ENCODE peak calls at places on chromosomes 12 and 14, in nine cellular contexts. One of them, this sample, is unnamed.

GRCh38 chr12:65728913-65729793 is 95.1 kb upstream of the HMGA2 start:
- DNase-seq in fibroblast of the aortic adventitia: no peak
- DNase-seq in mucosa of descending colon: no peak
- DNase-seq in breast epithelium: no peak
- DNase-seq in GM23338: peak; percentile 76
- DNase-seq in lower lobe of right lung: no peak
- DNase-seq in PC-3: no peak
- DNase-seq in heart right ventricle: no peak
- DNase-seq in HFF-Myc: no peak
- DNase-seq in this sample: peak; percentile 27

GRCh38 chr12:38445040-38445439 is 128.5 kb downstream of the ALG10B start:
- DNase-seq in PC-3: peak; percentile 60
- DNase-seq in breast epithelium: no peak
- DNase-seq in heart right ventricle: no peak
- DNase-seq in lower lobe of right lung: no peak
- DNase-seq in HFF-Myc: no peak
- DNase-seq in GM23338: no peak
- DNase-seq in mucosa of descending colon: no peak
- DNase-seq in fibroblast of the aortic adventitia: no peak
- DNase-seq in this sample: no peak

GRCh38 chr12:42145552-42146215 is 1.0 kb upstream of the GXYLT1 start:
- DNase-seq in PC-3: peak; percentile 4
- DNase-seq in lower lobe of right lung: no peak
- DNase-seq in GM23338: peak; percentile 68
- DNase-seq in fibroblast of the aortic adventitia: no peak
- DNase-seq in HFF-Myc: no peak
- DNase-seq in mucosa of descending colon: no peak
- DNase-seq in heart right ventricle: no peak
- DNase-seq in breast epithelium: no peak
- DNase-seq in this sample: no peak

GRCh38 chr14:73759183-73759713 is 45.1 kb upstream of the PNMA1 start:
- DNase-seq in heart right ventricle: peak; percentile 87
- DNase-seq in lower lobe of right lung: peak; percentile 79
- DNase-seq in fibroblast of the aortic adventitia: peak; percentile 57
- DNase-seq in breast epithelium: no peak
- DNase-seq in GM23338: peak; percentile 15
- DNase-seq in mucosa of descending colon: peak; percentile 86
- DNase-seq in HFF-Myc: no peak
- DNase-seq in PC-3: peak; percentile 56
- DNase-seq in this sample: peak; percentile 38

GRCh38 chr14:76084374-76084773 is 67.3 kb upstream of the GPATCH2L start:
- DNase-seq in mucosa of descending colon: no peak
- DNase-seq in breast epithelium: no peak
- DNase-seq in heart right ventricle: no peak
- DNase-seq in GM23338: peak; percentile 40
- DNase-seq in HFF-Myc: no peak
- DNase-seq in fibroblast of the aortic adventitia: no peak
- DNase-seq in PC-3: no peak
- DNase-seq in lower lobe of right lung: no peak
- DNase-seq in this sample: no peak

GRCh38 chr12:117216686-117217085 is 26.4 kb upstream of the FBXO21 start:
- DNase-seq in breast epithelium: no peak
- DNase-seq in heart right ventricle: no peak
- DNase-seq in lower lobe of right lung: no peak
- DNase-seq in GM23338: no peak
- DNase-seq in fibroblast of the aortic adventitia: no peak
- DNase-seq in HFF-Myc: no peak
- DNase-seq in mucosa of descending colon: no peak
- DNase-seq in PC-3: no peak
- DNase-seq in this sample: no peak

GRCh38 chr14:88468396-88468795 is 82.9 kb downstream of the SPATA7 start:
- DNase-seq in GM23338: no peak
- DNase-seq in HFF-Myc: no peak
- DNase-seq in mucosa of descending colon: no peak
- DNase-seq in heart right ventricle: no peak
- DNase-seq in lower lobe of right lung: no peak
- DNase-seq in fibroblast of the aortic adventitia: peak; percentile 66
- DNase-seq in breast epithelium: no peak
- DNase-seq in PC-3: peak; percentile 69
- DNase-seq in this sample: no peak

GRCh38 chr12:13347241-13348043 is 150.9 kb downstream of the EMP1 start:
- DNase-seq in HFF-Myc: peak; percentile 76
- DNase-seq in heart right ventricle: no peak
- DNase-seq in mucosa of descending colon: no peak
- DNase-seq in lower lobe of right lung: no peak
- DNase-seq in GM23338: no peak
- DNase-seq in fibroblast of the aortic adventitia: peak; percentile 73
- DNase-seq in breast epithelium: no peak
- DNase-seq in PC-3: peak; percentile 54
- DNase-seq in this sample: no peak

GRCh38 chr14:34301107-34301734 is 160.8 kb downstream of the SPTSSA start:
- DNase-seq in mucosa of descending colon: no peak
- DNase-seq in breast epithelium: no peak
- DNase-seq in lower lobe of right lung: no peak
- DNase-seq in fibroblast of the aortic adventitia: peak; percentile 40
- DNase-seq in GM23338: peak; percentile 76
- DNase-seq in PC-3: peak; percentile 78
- DNase-seq in heart right ventricle: no peak
- DNase-seq in HFF-Myc: peak; percentile 52
- DNase-seq in this sample: no peak

GRCh38 chr14:49986344-49987014 is 93.6 kb downstream of the ARF6 start:
- DNase-seq in HFF-Myc: no peak
- DNase-seq in breast epithelium: no peak
- DNase-seq in heart right ventricle: no peak
- DNase-seq in lower lobe of right lung: no peak
- DNase-seq in fibroblast of the aortic adventitia: peak; percentile 72
- DNase-seq in GM23338: no peak
- DNase-seq in mucosa of descending colon: no peak
- DNase-seq in PC-3: no peak
- DNase-seq in this sample: no peak

GRCh38 chr14:100660498-100661339 is 66.0 kb upstream of the DLK1 start:
- DNase-seq in PC-3: peak; percentile 81
- DNase-seq in mucosa of descending colon: no peak
- DNase-seq in fibroblast of the aortic adventitia: no peak
- DNase-seq in GM23338: no peak
- DNase-seq in breast epithelium: no peak
- DNase-seq in lower lobe of right lung: no peak
- DNase-seq in heart right ventricle: no peak
- DNase-seq in HFF-Myc: no peak
- DNase-seq in this sample: no peak

GRCh38 chr12:12600659-12601058 is 11.0 kb upstream of the CREBL2 start:
- DNase-seq in PC-3: no peak
- DNase-seq in lower lobe of right lung: peak; percentile 57
- DNase-seq in GM23338: no peak
- DNase-seq in mucosa of descending colon: no peak
- DNase-seq in fibroblast of the aortic adventitia: no peak
- DNase-seq in heart right ventricle: peak; percentile 18
- DNase-seq in breast epithelium: no peak
- DNase-seq in HFF-Myc: no peak
- DNase-seq in this sample: no peak

GRCh38 chr12:91556909-91557308 is 374.3 kb upstream of the DCN start:
- DNase-seq in GM23338: no peak
- DNase-seq in breast epithelium: no peak
- DNase-seq in heart right ventricle: no peak
- DNase-seq in mucosa of descending colon: no peak
- DNase-seq in fibroblast of the aortic adventitia: no peak
- DNase-seq in HFF-Myc: no peak
- DNase-seq in PC-3: no peak
- DNase-seq in lower lobe of right lung: no peak
- DNase-seq in this sample: no peak

DNA sequence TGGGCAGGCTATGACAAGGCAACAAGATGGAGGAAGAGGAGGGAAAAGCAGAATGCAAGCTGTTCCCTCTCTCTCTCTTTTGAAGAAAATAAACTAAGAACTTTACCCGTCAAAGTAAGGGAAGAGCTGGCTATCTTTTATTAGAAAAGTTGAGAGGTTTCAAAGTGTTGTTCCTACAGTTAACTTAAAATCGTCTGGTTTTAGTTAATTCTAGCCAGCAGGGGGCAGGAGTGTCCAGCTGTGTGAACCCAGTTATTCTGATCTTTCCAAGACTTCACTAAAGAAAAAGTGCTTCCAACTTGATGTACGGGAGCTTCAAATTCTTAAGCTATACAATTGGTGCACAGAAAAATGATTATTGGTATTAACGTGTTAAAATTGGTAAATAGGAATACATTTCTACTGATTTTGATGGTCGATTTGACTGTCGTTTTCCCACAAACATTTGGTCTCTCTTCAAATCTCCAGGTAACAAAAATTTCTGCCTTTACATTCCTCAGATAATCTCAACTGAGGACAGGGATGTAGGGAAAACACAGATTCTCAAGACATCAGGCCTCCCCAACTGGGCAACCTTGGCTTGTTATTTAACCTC is 28.4 kb upstream of the MON2 start:
- DNase-seq in PC-3: peak; percentile 75
- DNase-seq in breast epithelium: no peak
- DNase-seq in lower lobe of right lung: no peak
- DNase-seq in fibroblast of the aortic adventitia: peak; percentile 76
- DNase-seq in HFF-Myc: peak; percentile 47
- DNase-seq in heart right ventricle: peak; percentile 47
- DNase-seq in GM23338: peak; percentile 82
- DNase-seq in mucosa of descending colon: no peak
- DNase-seq in this sample: no peak
- TF ChIP-seq CTCF in PC-3: peak; percentile 85
- TF ChIP-seq CTCF in breast epithelium: peak; percentile 55
- TF ChIP-seq CTCF in lower lobe of right lung: peak; percentile 63
- TF ChIP-seq CTCF in fibroblast of the aortic adventitia: peak; percentile 62
- TF ChIP-seq CTCF in HFF-Myc: peak; percentile 64
- TF ChIP-seq CTCF in heart right ventricle: peak; percentile 71
- TF ChIP-seq CTCF in GM23338: peak; percentile 96
- TF ChIP-seq CTCF in mucosa of descending colon: no peak
- TF ChIP-seq CTCF in this sample: peak; percentile 75

DNA sequence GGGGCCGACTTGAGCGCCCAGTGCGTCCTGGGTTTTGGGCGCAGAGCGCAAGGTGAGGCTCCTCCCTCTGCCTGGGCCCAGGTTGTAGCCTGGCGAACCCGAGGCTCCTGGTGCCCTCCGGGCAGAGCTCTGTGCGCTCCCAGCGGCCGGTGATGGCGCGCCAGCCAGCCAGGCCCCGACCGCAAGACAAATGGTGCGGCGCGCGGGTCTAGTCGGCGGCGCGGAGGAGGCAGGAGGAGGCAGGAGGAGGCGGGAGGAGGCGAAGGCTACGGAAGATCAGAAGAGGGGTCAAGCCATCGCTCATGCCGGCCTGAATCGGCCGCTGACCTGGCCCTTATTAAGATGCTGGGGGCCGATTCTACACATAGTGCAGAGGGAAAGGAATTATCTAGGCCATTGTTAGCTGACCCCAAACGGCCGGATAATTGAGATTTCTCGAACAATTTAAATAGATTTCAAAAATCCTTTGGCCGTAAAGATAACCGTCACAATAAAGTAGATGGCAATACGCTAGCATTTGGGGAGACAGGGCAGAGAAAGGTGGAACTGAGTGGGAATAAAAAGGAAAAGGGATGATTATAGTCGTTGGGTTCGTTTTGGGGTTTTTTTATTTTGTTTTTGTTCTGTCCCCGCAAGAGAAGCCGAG is 2.8 kb downstream of the TBX5 start:
- DNase-seq in heart right ventricle: peak; percentile 19
- DNase-seq in PC-3: no peak
- DNase-seq in lower lobe of right lung: no peak
- DNase-seq in HFF-Myc: no peak
- DNase-seq in mucosa of descending colon: no peak
- DNase-seq in fibroblast of the aortic adventitia: no peak
- DNase-seq in GM23338: peak; percentile 93
- DNase-seq in breast epithelium: no peak
- DNase-seq in this sample: peak; percentile 54
- TF ChIP-seq CTCF in heart right ventricle: peak; percentile 33
- TF ChIP-seq CTCF in PC-3: no peak
- TF ChIP-seq CTCF in lower lobe of right lung: no peak
- TF ChIP-seq CTCF in HFF-Myc: peak; percentile 34
- TF ChIP-seq CTCF in mucosa of descending colon: no peak
- TF ChIP-seq CTCF in fibroblast of the aortic adventitia: no peak
- TF ChIP-seq CTCF in GM23338: peak; percentile 44
- TF ChIP-seq CTCF in breast epithelium: no peak
- TF ChIP-seq CTCF in this sample: peak; percentile 66

DNA sequence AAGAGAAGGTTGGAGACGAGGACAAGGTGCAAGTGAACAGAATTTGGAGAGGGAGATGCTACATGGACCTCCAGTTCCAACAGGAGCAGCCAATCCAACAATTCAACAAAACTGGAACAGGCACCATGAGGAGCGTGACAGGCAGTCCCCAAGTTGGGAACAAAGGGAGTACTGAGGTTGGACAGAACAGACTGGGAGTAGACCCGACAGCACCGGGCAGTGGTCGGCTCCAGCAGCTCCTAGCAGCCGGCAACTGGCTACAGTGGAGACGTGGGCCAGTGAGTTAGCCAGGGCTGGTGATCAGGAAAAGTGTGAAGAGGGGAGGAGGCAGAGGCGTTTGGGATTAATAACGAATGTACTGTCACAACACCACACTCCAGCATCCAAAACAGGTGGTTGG is 16.4 kb downstream of the MAP3K9 start:
- DNase-seq in breast epithelium: no peak
- DNase-seq in HFF-Myc: no peak
- DNase-seq in mucosa of descending colon: no peak
- DNase-seq in heart right ventricle: no peak
- DNase-seq in PC-3: no peak
- DNase-seq in GM23338: no peak
- DNase-seq in lower lobe of right lung: no peak
- DNase-seq in fibroblast of the aortic adventitia: no peak
- DNase-seq in this sample: no peak
- TF ChIP-seq CTCF in breast epithelium: no peak
- TF ChIP-seq CTCF in HFF-Myc: no peak
- TF ChIP-seq CTCF in mucosa of descending colon: no peak
- TF ChIP-seq CTCF in heart right ventricle: no peak
- TF ChIP-seq CTCF in PC-3: no peak
- TF ChIP-seq CTCF in GM23338: no peak
- TF ChIP-seq CTCF in lower lobe of right lung: no peak
- TF ChIP-seq CTCF in fibroblast of the aortic adventitia: no peak
- TF ChIP-seq CTCF in this sample: no peak

GRCh38 chr14:106509176-106509575 is 982.8 kb downstream of the TMEM121 start:
- DNase-seq in GM23338: no peak
- DNase-seq in fibroblast of the aortic adventitia: no peak
- DNase-seq in mucosa of descending colon: no peak
- DNase-seq in heart right ventricle: no peak
- DNase-seq in HFF-Myc: no peak
- DNase-seq in breast epithelium: no peak
- DNase-seq in PC-3: no peak
- DNase-seq in lower lobe of right lung: no peak
- DNase-seq in this sample: no peak

GRCh38 chr14:106506901-106507305 is 980.5 kb downstream of the TMEM121 start:
- DNase-seq in GM23338: no peak
- DNase-seq in HFF-Myc: no peak
- DNase-seq in fibroblast of the aortic adventitia: no peak
- DNase-seq in mucosa of descending colon: no peak
- DNase-seq in lower lobe of right lung: no peak
- DNase-seq in breast epithelium: no peak
- DNase-seq in PC-3: no peak
- DNase-seq in heart right ventricle: no peak
- DNase-seq in this sample: no peak

GRCh38 chr14:106509795-106510194 is 983.4 kb downstream of the TMEM121 start:
- DNase-seq in PC-3: no peak
- DNase-seq in mucosa of descending colon: no peak
- DNase-seq in HFF-Myc: no peak
- DNase-seq in breast epithelium: no peak
- DNase-seq in fibroblast of the aortic adventitia: no peak
- DNase-seq in GM23338: no peak
- DNase-seq in lower lobe of right lung: no peak
- DNase-seq in heart right ventricle: no peak
- DNase-seq in this sample: no peak

GRCh38 chr14:106507354-106507753 is 981.0 kb downstream of the TMEM121 start:
- DNase-seq in mucosa of descending colon: no peak
- DNase-seq in breast epithelium: no peak
- DNase-seq in PC-3: no peak
- DNase-seq in HFF-Myc: no peak
- DNase-seq in lower lobe of right lung: no peak
- DNase-seq in heart right ventricle: no peak
- DNase-seq in GM23338: no peak
- DNase-seq in fibroblast of the aortic adventitia: no peak
- DNase-seq in this sample: no peak

GRCh38 chr14:106508216-106508615 is 981.8 kb downstream of the TMEM121 start:
- DNase-seq in fibroblast of the aortic adventitia: no peak
- DNase-seq in breast epithelium: no peak
- DNase-seq in GM23338: peak; percentile 1
- DNase-seq in PC-3: no peak
- DNase-seq in heart right ventricle: no peak
- DNase-seq in mucosa of descending colon: no peak
- DNase-seq in lower lobe of right lung: no peak
- DNase-seq in HFF-Myc: no peak
- DNase-seq in this sample: no peak
- TF ChIP-seq CTCF in fibroblast of the aortic adventitia: no peak
- TF ChIP-seq CTCF in breast epithelium: no peak
- TF ChIP-seq CTCF in GM23338: no peak
- TF ChIP-seq CTCF in PC-3: no peak
- TF ChIP-seq CTCF in heart right ventricle: no peak
- TF ChIP-seq CTCF in mucosa of descending colon: no peak
- TF ChIP-seq CTCF in lower lobe of right lung: no peak
- TF ChIP-seq CTCF in HFF-Myc: no peak
- TF ChIP-seq CTCF in this sample: no peak

This sample was measured in progenitor cell of endocrine pancreas.